ENCODE peak calls at places on chromosomes 7 and 10, in five cellular contexts. O is endothelial cell of umbilical vein, E is A549, M is K562, C is GM12878. I is an unnamed sample.
A peak's percentile ranks its signal among the peaks of the same experiment; 100 is the strongest.

GRCh38 chr7:135620980-135621850 is 41.1 kb upstream of the STMP1 start:
- DNase-seq in C (no peak), M (peak; percentile 73), O (peak; percentile 82), E (peak; percentile 40), I (peak; percentile 76)

GRCh38 chr10:128096486-128097199 is 29.6 kb downstream of the MKI67 start:
- DNase-seq in O (no peak), E (no peak), C (no peak), M (no peak), I (peak; percentile 53)

GRCh38 chr10:72122221-72122620 is 33.9 kb upstream of the SPOCK2 start:
- DNase-seq in O (no peak), E (no peak), M (no peak), C (no peak), I (no peak)

GRCh38 chr10:121624778-121625330 is 26.6 kb upstream of the FGFR2 start:
- DNase-seq in E (no peak), M (no peak), C (no peak), O (no peak), I (no peak)

GRCh38 chr7:20598479-20599419 is 16.7 kb upstream of the ABCB5 start:
- DNase-seq in C (peak; percentile 43), M (peak; percentile 58), O (peak; percentile 95), E (peak; percentile 33), I (peak; percentile 77)

GRCh38 chr10:120998782-120999285 is 147.7 kb downstream of the WDR11 start:
- DNase-seq in C (no peak), E (no peak), M (no peak), O (no peak), I (no peak)

GRCh38 chr7:1940402-1940786 is 270.3 kb downstream of the ELFN1 start:
- DNase-seq in M (peak; percentile 33), O (no peak), E (no peak), C (peak; percentile 55), I (peak; percentile 99)

GRCh38 chr7:117074378-117074777 is 121.1 kb downstream of the ST7 start:
- DNase-seq in M (no peak), C (no peak), E (no peak), O (no peak), I (no peak)

GRCh38 chr7:6257602-6258001 is 14.8 kb downstream of the CYTH3 start:
- DNase-seq in C (no peak), E (no peak), O (no peak), M (no peak), I (peak; percentile 51)

GRCh38 chr10:73956476-73957338 is 41.2 kb upstream of the VCL start:
- DNase-seq in M (peak; percentile 92), E (no peak), O (peak; percentile 33), C (peak; percentile 66), I (peak; percentile 92)

GRCh38 chr10:48412081-48412480 is 105.6 kb downstream of the MAPK8 start:
- DNase-seq in M (no peak), E (no peak), O (no peak), C (no peak), I (no peak)

GRCh38 chr7:28104811-28105210 is 75.8 kb downstream of the JAZF1 start:
- DNase-seq in M (no peak), C (no peak), E (no peak), O (no peak), I (no peak)

GRCh38 chr10:61460835-61461234 is 7.7 kb upstream of the TMEM26 start:
- DNase-seq in M (peak; percentile 31), C (no peak), O (no peak), E (no peak), I (no peak)

GRCh38 chr10:69069090-69070042 is 18.5 kb upstream of the SRGN start:
- DNase-seq in C (no peak), M (peak; percentile 45), E (no peak), O (no peak), I (no peak)

GRCh38 chr7:151038951-151039849 is 9.1 kb upstream of the ASIC3 start:
- DNase-seq in M (peak; percentile 100), O (peak; percentile 97), E (peak; percentile 79), C (no peak), I (peak; percentile 99)

GRCh38 chr7:20786779-20787651 is at the start of gene SP8:
- DNase-seq in C (no peak), O (peak; percentile 51), E (peak; percentile 48), M (peak; percentile 89), I (peak; percentile 68)

DNA sequence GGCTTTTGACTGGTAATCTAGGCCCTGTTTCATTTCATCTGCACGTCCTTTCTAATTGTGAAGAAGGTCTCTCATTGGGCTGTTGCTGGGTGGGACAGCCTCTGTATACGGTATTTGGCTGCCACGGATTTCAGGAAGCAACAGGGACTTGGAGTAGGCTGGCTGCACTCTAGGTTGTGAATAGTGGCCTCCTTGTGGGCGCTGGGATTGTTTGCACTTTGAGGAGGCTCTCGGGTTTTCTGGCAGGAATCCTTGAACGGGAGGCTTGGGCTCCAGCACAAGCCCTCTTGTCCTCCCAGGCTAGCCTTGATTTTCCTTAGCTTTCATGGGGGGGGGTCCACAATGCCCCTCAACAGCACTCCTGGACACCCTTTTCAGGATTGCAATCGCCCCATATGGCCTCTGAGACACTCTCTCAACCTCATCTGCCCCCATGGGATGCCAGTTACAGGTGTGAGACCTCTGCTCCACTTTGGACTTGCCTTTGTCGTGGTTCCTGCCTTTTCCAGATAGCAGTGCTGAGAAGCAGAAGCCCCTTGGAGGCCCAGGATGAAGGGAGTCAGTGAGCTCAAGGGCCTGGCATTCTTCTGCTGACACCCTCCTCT is 33.9 kb upstream of the ZNF273 start:
- DNase-seq in M (no peak), E (no peak), O (no peak), C (no peak), I (no peak)
- TF ChIP-seq MYC in M (no peak), E (no peak), O (no peak), C (no peak), I (no peak)

DNA sequence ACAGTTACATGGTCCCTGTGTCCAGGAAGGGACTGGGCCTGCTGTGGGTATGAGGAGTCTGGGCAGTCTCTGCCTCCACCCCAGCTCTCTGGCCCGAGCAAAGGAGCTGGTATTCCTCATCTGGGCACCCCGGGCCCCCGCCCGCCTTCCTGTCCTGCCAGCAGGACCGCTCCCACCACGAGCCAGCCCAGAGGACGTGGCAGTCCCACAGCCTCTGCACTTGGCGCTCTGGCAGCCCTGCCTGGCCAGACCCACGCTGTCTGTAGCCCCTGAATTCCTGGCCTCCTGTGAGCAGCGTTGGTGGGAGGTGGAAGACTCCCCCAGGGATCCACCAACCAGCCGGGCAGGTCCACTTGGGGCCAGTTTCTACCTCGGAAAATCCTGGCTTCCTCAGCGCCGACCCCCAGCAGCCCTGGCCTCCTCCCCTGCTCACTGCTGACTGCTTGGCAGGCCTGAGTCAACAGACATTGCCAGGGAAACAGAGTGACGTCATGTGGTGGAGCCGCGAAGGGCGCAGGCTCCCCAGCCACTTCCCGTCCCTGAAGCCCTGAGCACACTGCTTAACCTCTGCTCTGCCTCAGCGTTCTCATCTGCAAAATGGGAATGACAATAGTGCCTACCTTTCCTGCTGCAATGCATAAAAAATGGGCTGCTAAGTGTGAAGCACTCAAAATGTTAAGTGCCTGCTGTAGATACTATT is 21.6 kb upstream of the LIMK1 start:
- DNase-seq in M (peak; percentile 64), C (no peak), E (peak; percentile 95), O (peak; percentile 93), I (peak; percentile 92)
- TF ChIP-seq POLR2A in M (no peak), C (no peak), E (no peak), O (no peak), I (no peak)

GRCh38 chr10:102660891-102661613 is 16.8 kb downstream of the TRIM8 start:
- DNase-seq in O (no peak), C (no peak), E (no peak), M (peak; percentile 63), I (peak; percentile 75)
- H3K4me3 ChIP-seq in O (no peak overlapping the region), C (peak overlapping the region; percentile 27), E (no peak overlapping the region), M (no peak overlapping the region), I (no peak overlapping the region)

GRCh38 chr10:91335147-91335546 is 75.0 kb upstream of the HECTD2 start:
- DNase-seq in E (no peak), M (peak; percentile 20), C (no peak), O (no peak), I (peak; percentile 6)
- TF ChIP-seq MYC in E (no peak), M (no peak), C (no peak), O (no peak), I (no peak)

GRCh38 chr10:97321032-97321806 is 2.1 kb downstream of the FRAT1 start:
- DNase-seq in E (no peak), C (no peak), M (no peak), O (peak; percentile 26), I (peak; percentile 62)

GRCh38 chr10:97321807-97322195 is 2.7 kb downstream of the FRAT1 start:
- DNase-seq in E (no peak), M (no peak), C (no peak), O (no peak), I (no peak)

GRCh38 chr10:97320480-97321031 is 1.5 kb downstream of the FRAT1 start:
- DNase-seq in C (no peak), E (no peak), O (no peak), M (no peak), I (no peak)

GRCh38 chr10:97319671-97320479 is 804 bp downstream of the FRAT1 start:
- DNase-seq in M (no peak), C (no peak), O (peak; percentile 46), E (no peak), I (peak; percentile 91)

GRCh38 chr10:97318772-97319651 is at the start of gene FRAT1:
- DNase-seq in M (peak; percentile 90), O (peak; percentile 93), E (peak; percentile 82), C (peak; percentile 43), I (peak; percentile 92)
- TF ChIP-seq POLR2A in M (peak; percentile 68), O (peak; percentile 26), E (peak; percentile 36), C (peak; percentile 73), I (peak; percentile 59)

I was measured in NB4.